ENCODE peak calls at places on chromosomes 7 and 10, in eight cellular contexts. One of them, this sample, is unnamed. For H3K4me1, the result is how much of the 10 kb centered on the place peaks cover.

GRCh38 chr7:129950191-129950940 is 2.4 kb downstream of the UBE2H start:
- DNase-seq in adrenal gland: no peak
- DNase-seq in Peyer's patch: peak
- DNase-seq in body of pancreas: peak
- DNase-seq in A549: no peak
- DNase-seq in IMR-90: no peak
- DNase-seq in tibial nerve: no peak
- DNase-seq in gastrocnemius medialis: no peak
- DNase-seq in this sample: no peak

GRCh38 chr7:104851268-104851667 is 162.7 kb upstream of the KMT2E start:
- DNase-seq in adrenal gland: no peak
- DNase-seq in Peyer's patch: no peak
- DNase-seq in body of pancreas: no peak
- DNase-seq in A549: no peak
- DNase-seq in IMR-90: no peak
- DNase-seq in tibial nerve: no peak
- DNase-seq in gastrocnemius medialis: no peak
- DNase-seq in this sample: no peak

GRCh38 chr7:44050121-44050914 is 5.8 kb downstream of the DBNL start:
- DNase-seq in adrenal gland: no peak
- DNase-seq in Peyer's patch: no peak
- DNase-seq in body of pancreas: no peak
- DNase-seq in A549: no peak
- DNase-seq in IMR-90: no peak
- DNase-seq in tibial nerve: no peak
- DNase-seq in gastrocnemius medialis: no peak
- DNase-seq in this sample: no peak

GRCh38 chr7:29099896-29100847 is 46.2 kb downstream of the CPVL start:
- DNase-seq in adrenal gland: no peak
- DNase-seq in Peyer's patch: no peak
- DNase-seq in body of pancreas: no peak
- DNase-seq in A549: no peak
- DNase-seq in IMR-90: no peak
- DNase-seq in tibial nerve: no peak
- DNase-seq in gastrocnemius medialis: no peak
- DNase-seq in this sample: no peak

GRCh38 chr10:85311599-85312337 is 983.4 kb downstream of the CCSER2 start:
- DNase-seq in adrenal gland: no peak
- DNase-seq in Peyer's patch: no peak
- DNase-seq in body of pancreas: no peak
- DNase-seq in A549: no peak
- DNase-seq in IMR-90: no peak
- DNase-seq in tibial nerve: no peak
- DNase-seq in gastrocnemius medialis: no peak
- DNase-seq in this sample: no peak

GRCh38 chr7:149573519-149573918 is 75.9 kb upstream of the ZNF746 start:
- DNase-seq in adrenal gland: no peak
- DNase-seq in Peyer's patch: no peak
- DNase-seq in body of pancreas: no peak
- DNase-seq in A549: no peak
- DNase-seq in IMR-90: no peak
- DNase-seq in tibial nerve: no peak
- DNase-seq in gastrocnemius medialis: no peak
- DNase-seq in this sample: no peak

GRCh38 chr10:43401627-43402026 is 7.4 kb downstream of the HNRNPF start:
- DNase-seq in adrenal gland: no peak
- DNase-seq in Peyer's patch: peak
- DNase-seq in body of pancreas: no peak
- DNase-seq in A549: no peak
- DNase-seq in IMR-90: no peak
- DNase-seq in tibial nerve: no peak
- DNase-seq in gastrocnemius medialis: no peak
- DNase-seq in this sample: no peak

GRCh38 chr10:114683593-114683992 is 25.5 kb upstream of the ABLIM1 start:
- DNase-seq in adrenal gland: no peak
- DNase-seq in Peyer's patch: no peak
- DNase-seq in body of pancreas: peak
- DNase-seq in A549: no peak
- DNase-seq in IMR-90: no peak
- DNase-seq in tibial nerve: no peak
- DNase-seq in gastrocnemius medialis: no peak
- DNase-seq in this sample: no peak

GRCh38 chr7:44045226-44046014 is 918 bp downstream of the DBNL start:
- DNase-seq in adrenal gland: no peak
- DNase-seq in Peyer's patch: no peak
- DNase-seq in body of pancreas: no peak
- DNase-seq in A549: no peak
- DNase-seq in IMR-90: no peak
- DNase-seq in tibial nerve: no peak
- DNase-seq in gastrocnemius medialis: no peak
- DNase-seq in this sample: no peak

GRCh38 chr10:15744217-15744865 is 24.6 kb upstream of the ITGA8 start:
- DNase-seq in adrenal gland: peak
- DNase-seq in Peyer's patch: peak
- DNase-seq in body of pancreas: peak
- DNase-seq in A549: peak
- DNase-seq in IMR-90: peak
- DNase-seq in tibial nerve: no peak
- DNase-seq in gastrocnemius medialis: no peak
- DNase-seq in this sample: no peak

GRCh38 chr7:149801002-149801566 is 27.7 kb upstream of the ZNF467 start:
- DNase-seq in adrenal gland: no peak
- DNase-seq in Peyer's patch: no peak
- DNase-seq in body of pancreas: no peak
- DNase-seq in A549: no peak
- DNase-seq in IMR-90: no peak
- DNase-seq in tibial nerve: no peak
- DNase-seq in gastrocnemius medialis: no peak
- DNase-seq in this sample: no peak

GRCh38 chr7:47669178-47669878 is 87.4 kb upstream of the TNS3 start:
- DNase-seq in adrenal gland: peak
- DNase-seq in Peyer's patch: peak
- DNase-seq in body of pancreas: peak
- DNase-seq in A549: peak
- DNase-seq in IMR-90: peak
- DNase-seq in tibial nerve: peak
- DNase-seq in gastrocnemius medialis: peak
- DNase-seq in this sample: peak
- H3K4me1 ChIP-seq in adrenal gland: under half
- H3K4me1 ChIP-seq in Peyer's patch: under half
- H3K4me1 ChIP-seq in body of pancreas: under half
- H3K4me1 ChIP-seq in A549: under half
- H3K4me1 ChIP-seq in IMR-90: under half
- H3K4me1 ChIP-seq in tibial nerve: under half
- H3K4me1 ChIP-seq in gastrocnemius medialis: under half
- H3K4me1 ChIP-seq in this sample: under half

DNA sequence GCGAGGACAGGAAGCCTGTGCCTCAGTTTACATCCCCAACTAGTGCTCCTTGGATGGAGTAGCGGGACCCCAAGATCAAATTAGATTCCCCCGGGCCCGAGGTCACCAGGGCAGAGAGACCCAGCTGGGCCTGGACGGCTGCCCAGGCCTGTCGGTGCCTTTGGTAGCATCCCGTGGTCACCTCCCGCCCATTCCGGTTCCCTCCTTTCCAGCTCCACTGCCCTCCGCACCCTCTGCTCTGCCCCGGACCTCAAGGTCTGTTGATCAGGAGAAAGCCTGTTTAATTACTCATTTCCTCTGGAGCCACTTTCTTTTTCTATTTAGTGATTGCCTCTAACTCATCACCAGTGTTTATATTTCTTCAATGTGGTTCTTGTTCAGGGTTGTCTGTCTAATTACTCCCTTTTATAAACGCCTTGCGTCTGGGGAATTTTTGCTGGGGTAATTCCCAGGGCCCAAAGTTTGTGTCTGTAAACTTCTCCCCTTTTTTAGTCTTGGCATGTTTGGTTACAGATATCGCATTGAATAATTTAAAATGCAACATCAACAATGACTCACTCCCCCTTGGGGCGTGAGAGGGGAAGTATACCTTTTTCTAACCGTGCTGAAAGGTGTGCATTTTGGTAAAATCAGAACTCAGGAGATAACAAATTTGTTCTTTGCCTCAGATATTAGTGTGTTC is 1.9 kb downstream of the FOXK1 start:
- DNase-seq in adrenal gland: peak
- DNase-seq in Peyer's patch: peak
- DNase-seq in body of pancreas: peak
- DNase-seq in A549: no peak
- DNase-seq in IMR-90: peak
- DNase-seq in tibial nerve: no peak
- DNase-seq in gastrocnemius medialis: peak
- DNase-seq in this sample: peak
- TF ChIP-seq POLR2A in adrenal gland: peak
- TF ChIP-seq POLR2A in Peyer's patch: peak
- TF ChIP-seq POLR2A in body of pancreas: no peak
- TF ChIP-seq POLR2A in A549: no peak
- TF ChIP-seq POLR2A in IMR-90: peak
- TF ChIP-seq POLR2A in tibial nerve: no peak
- TF ChIP-seq POLR2A in gastrocnemius medialis: peak
- TF ChIP-seq POLR2A in this sample: no peak

DNA sequence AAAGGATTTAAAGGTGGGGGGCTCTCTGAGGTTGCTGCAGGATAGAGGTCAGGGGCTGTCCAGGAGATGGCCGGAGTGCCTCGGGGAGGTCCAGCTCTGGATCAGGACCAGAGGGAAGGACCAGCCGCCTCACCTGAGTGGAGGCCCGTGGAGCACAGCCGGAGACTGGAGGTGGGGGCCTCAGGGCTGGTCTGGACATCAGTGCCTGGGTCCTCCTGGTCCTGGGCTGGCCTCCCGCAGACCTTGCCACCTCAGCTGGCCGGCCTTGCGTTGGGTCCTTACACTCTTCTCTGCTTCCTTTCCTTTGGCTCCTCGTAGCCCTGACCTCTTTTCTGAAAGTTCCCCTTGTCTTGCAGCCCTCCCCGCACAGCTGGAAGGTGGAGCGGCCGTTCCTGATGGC is 2.0 kb downstream of the SUN1 start:
- DNase-seq in adrenal gland: no peak
- DNase-seq in Peyer's patch: no peak
- DNase-seq in body of pancreas: no peak
- DNase-seq in A549: no peak
- DNase-seq in IMR-90: no peak
- DNase-seq in tibial nerve: no peak
- DNase-seq in gastrocnemius medialis: no peak
- DNase-seq in this sample: no peak
- H3K4me1 ChIP-seq in adrenal gland: under half
- H3K4me1 ChIP-seq in Peyer's patch: half or more
- H3K4me1 ChIP-seq in body of pancreas: under half
- H3K4me1 ChIP-seq in A549: under half
- H3K4me1 ChIP-seq in IMR-90: under half
- H3K4me1 ChIP-seq in tibial nerve: half or more
- H3K4me1 ChIP-seq in gastrocnemius medialis: half or more
- H3K4me1 ChIP-seq in this sample: under half

DNA sequence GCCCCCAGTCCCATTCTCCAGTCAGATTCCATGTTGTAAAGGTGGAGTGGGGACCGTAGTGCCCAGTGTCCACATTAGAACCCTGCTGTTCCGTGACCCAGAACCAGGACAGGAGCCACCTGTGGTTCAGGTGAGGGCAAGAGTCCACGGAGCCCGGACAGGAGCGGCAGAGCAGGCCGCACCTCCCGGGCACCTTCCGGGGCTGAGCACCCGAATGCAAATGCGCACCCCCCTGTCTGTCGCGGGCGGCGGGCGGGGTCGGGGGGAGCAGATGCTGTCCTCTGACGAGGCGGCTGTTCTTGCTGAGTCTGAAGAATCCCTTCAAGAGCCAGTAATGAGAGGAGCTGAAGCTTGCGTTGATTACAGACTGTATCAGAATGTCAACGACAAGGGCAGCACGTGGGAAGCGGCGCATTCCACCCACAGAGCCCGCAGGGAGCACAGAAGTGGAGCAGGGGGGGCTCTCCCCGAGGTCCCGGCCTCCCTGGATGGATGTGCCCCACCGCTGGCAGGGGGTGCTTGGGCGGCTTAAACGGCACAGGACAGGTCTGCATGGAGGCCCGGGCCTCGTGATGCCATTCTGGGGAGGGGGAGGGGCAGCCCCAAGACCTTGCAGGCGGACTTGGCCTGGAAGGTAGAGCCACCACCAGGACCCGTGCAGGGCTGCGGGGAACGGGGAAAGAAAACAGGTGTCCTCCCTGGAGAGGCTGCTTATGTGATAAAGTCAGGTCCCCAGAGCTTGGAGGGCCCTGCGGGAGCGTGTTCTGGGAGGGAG is 407.5 kb upstream of the RNF32 start:
- DNase-seq in adrenal gland: no peak
- DNase-seq in Peyer's patch: peak
- DNase-seq in body of pancreas: no peak
- DNase-seq in A549: no peak
- DNase-seq in IMR-90: no peak
- DNase-seq in tibial nerve: no peak
- DNase-seq in gastrocnemius medialis: no peak
- DNase-seq in this sample: no peak
- TF ChIP-seq POLR2A in adrenal gland: no peak
- TF ChIP-seq POLR2A in Peyer's patch: no peak
- TF ChIP-seq POLR2A in body of pancreas: no peak
- TF ChIP-seq POLR2A in A549: no peak
- TF ChIP-seq POLR2A in IMR-90: no peak
- TF ChIP-seq POLR2A in tibial nerve: no peak
- TF ChIP-seq POLR2A in gastrocnemius medialis: no peak
- TF ChIP-seq POLR2A in this sample: no peak

DNA sequence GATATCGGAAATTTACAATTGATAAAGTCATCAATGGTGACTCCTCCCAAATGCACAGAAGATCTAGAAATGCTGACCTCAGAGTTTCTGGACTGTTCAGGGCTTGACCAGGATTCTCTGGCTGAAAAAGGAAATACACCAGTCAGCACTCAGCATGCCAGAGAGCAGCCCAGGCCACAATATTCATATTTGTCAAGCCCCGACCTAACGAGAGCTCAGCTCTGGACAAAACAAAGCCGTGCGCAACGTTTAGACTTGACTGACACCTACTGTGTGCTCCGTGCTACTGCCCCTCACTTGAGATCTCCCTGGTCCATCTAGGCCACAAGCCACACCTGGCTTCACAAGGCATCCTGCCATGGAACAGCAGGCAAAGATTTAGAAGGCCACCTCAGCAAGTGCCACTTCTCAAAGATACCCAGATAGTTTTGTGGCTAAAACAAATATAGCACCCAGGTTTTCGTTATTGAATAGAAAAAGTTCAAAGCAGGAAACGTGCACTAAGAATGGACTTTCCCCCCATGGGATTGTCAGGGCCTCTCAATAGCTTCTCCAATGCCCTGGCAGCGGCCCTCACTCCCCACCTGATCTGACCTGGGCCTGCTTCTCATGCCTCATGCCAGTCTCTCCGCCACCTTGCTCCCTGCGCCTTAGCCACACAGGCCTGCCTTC is 218.3 kb downstream of the FAM107B start:
- DNase-seq in adrenal gland: no peak
- DNase-seq in Peyer's patch: peak
- DNase-seq in body of pancreas: peak
- DNase-seq in A549: peak
- DNase-seq in IMR-90: peak
- DNase-seq in tibial nerve: no peak
- DNase-seq in gastrocnemius medialis: no peak
- DNase-seq in this sample: no peak
- H3K4me1 ChIP-seq in adrenal gland: under half
- H3K4me1 ChIP-seq in Peyer's patch: under half
- H3K4me1 ChIP-seq in body of pancreas: half or more
- H3K4me1 ChIP-seq in A549: half or more
- H3K4me1 ChIP-seq in IMR-90: under half
- H3K4me1 ChIP-seq in tibial nerve: under half
- H3K4me1 ChIP-seq in gastrocnemius medialis: under half
- H3K4me1 ChIP-seq in this sample: under half

This sample was measured in upper lobe of left lung.